ENCODE peak calls at places on chromosomes 12 and 14, in seven cellular contexts. T is left ventricle myocardium inferior; R is effector memory CD4-positive, alpha-beta T cell; A is MM.1S; V is fibroblast of lung; Z is HCT116; Y is CD4-positive, CD25-positive, alpha-beta regulatory T cell. P is an unnamed sample. For H3K4me1, the result is how much of the 10 kb centered on the place peaks cover.

GRCh38 chr12:109202770-109203169 is 86.4 kb downstream of the ACACB start:
- DNase-seq in T (no peak), R (no peak), A (no peak), V (peak), Z (no peak), Y (no peak), P (no peak)

GRCh38 chr12:45439039-45439438 is 223.1 kb downstream of the ANO6 start:
- DNase-seq in T (no peak), R (no peak), A (no peak), V (no peak), Z (peak), Y (no peak), P (no peak)

GRCh38 chr14:101318271-101318670 is 243.0 kb upstream of the DIO3 start:
- DNase-seq in T (no peak), R (no peak), A (no peak), V (no peak), Z (no peak), Y (no peak), P (no peak)

GRCh38 chr12:42322567-42322966 is 3.3 kb downstream of the ZCRB1 start:
- DNase-seq in T (no peak), R (no peak), A (no peak), V (no peak), Z (no peak), Y (no peak), P (no peak)

GRCh38 chr12:29957835-29958234 is 174.1 kb upstream of the TMTC1 start:
- DNase-seq in T (no peak), R (no peak), A (no peak), V (peak), Z (no peak), Y (no peak), P (no peak)

GRCh38 chr14:90645842-90646443 is 170.3 kb downstream of the TTC7B start:
- DNase-seq in T (no peak), R (no peak), A (no peak), V (no peak), Z (peak), Y (no peak), P (no peak)

GRCh38 chr14:51852541-51852940 is 7.9 kb upstream of the GNG2 start:
- DNase-seq in T (no peak), R (no peak), A (no peak), V (peak), Z (no peak), Y (no peak), P (no peak)

GRCh38 chr12:121793836-121794531 is 496 bp upstream of the RHOF start:
- DNase-seq in T (peak), R (peak), A (peak), V (peak), Z (peak), Y (peak), P (peak)

GRCh38 chr14:94051115-94051514 is 25.0 kb downstream of the OTUB2 start:
- DNase-seq in T (peak), R (no peak), A (no peak), V (peak), Z (no peak), Y (no peak), P (no peak)

GRCh38 chr14:33914676-33915516 is 36.0 kb downstream of the EGLN3 start:
- DNase-seq in T (no peak), R (no peak), A (peak), V (peak), Z (peak), Y (no peak), P (no peak)

GRCh38 chr12:52233462-52234141 is 559 bp downstream of the KRT7 start:
- DNase-seq in T (no peak), R (no peak), A (no peak), V (no peak), Z (no peak), Y (no peak), P (no peak)

GRCh38 chr12:108232565-108232964 is 103.5 kb downstream of the WSCD2 start:
- DNase-seq in T (no peak), R (no peak), A (no peak), V (no peak), Z (peak), Y (no peak), P (no peak)

GRCh38 chr14:87705439-87705896 is 287.5 kb downstream of the GALC start:
- DNase-seq in T (no peak), R (no peak), A (no peak), V (no peak), Z (no peak), Y (no peak), P (peak)

GRCh38 chr12:85765443-85765842 is 70.8 kb downstream of the RASSF9 start:
- DNase-seq in T (no peak), R (no peak), A (no peak), V (no peak), Z (no peak), Y (no peak), P (no peak)

GRCh38 chr12:68374315-68374982 is 42.3 kb upstream of the MDM1 start:
- DNase-seq in T (no peak), R (peak), A (peak), V (no peak), Z (no peak), Y (peak), P (no peak)

GRCh38 chr14:78153069-78153351 is 17.2 kb upstream of the NRXN3 start:
- DNase-seq in T (no peak), R (no peak), A (no peak), V (no peak), Z (no peak), Y (no peak), P (no peak)

GRCh38 chr12:106033161-106033675 is 105.5 kb downstream of the NUAK1 start:
- DNase-seq in T (no peak), R (no peak), A (no peak), V (no peak), Z (no peak), Y (no peak), P (no peak)
- H3K4me3 ChIP-seq in T (no peak), R (no peak), A (no peak), V (no peak), Z (no peak), Y (no peak), P (no peak)

DNA sequence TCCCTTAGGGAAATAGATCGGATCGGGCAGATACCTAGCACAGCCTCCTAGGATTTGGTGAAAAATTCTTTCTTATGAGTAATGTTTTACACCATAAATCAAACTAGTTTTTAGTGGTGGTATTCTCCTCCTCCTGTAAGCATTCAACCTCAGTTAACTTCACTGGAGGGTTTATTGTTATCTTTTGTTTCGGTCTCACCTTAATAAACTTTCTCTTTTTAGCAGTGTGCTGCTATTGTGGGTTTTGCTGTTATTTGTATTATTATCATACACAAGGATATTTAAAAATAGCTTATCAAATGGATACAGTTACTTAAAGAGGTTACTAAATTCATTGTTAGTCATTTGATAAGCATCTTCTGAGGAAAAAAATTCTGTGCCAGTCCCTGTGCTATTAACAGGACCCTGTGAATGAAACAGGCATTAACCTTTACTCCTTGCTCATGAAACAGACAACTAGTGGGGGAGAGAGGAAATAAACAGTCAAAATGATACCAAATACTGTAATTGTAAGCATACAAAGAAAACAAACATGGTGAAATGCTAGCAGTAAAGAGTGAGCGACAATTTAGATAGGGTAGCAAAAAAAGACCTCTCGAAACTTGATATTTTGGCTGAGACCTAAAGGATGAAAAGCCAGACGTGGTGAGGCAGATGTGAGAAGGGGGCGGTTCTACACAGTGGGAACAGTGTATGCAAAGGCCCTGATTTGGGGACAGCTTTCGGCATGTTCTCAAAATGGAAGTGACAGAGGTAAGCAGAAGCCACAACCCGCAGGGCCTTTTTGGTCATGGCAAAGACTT is 178.7 kb upstream of the SOX5 start:
- DNase-seq in T (no peak), R (no peak), A (peak), V (no peak), Z (no peak), Y (no peak), P (no peak)
- H3K27ac ChIP-seq in T (no peak), R (no peak), A (peak), V (no peak), Z (no peak), Y (no peak), P (no peak)

GRCh38 chr12:50517456-50518048 is 12.8 kb downstream of the DIP2B start:
- DNase-seq in T (no peak), R (no peak), A (peak), V (peak), Z (no peak), Y (peak), P (no peak)
- H3K4me1 ChIP-seq in T (half or more), R (half or more), A (under half), V (under half), Z (under half), Y (half or more), P (half or more)

GRCh38 chr14:99602788-99603415 is 1.1 kb downstream of the CCDC85C start:
- DNase-seq in T (no peak), R (no peak), A (no peak), V (no peak), Z (no peak), Y (no peak), P (no peak)
- H3K4me3 ChIP-seq in T (peak), R (peak), A (peak), V (peak), Z (peak), Y (no peak), P (peak)

GRCh38 chr14:43981135-43981787 is 525.8 kb downstream of the FSCB start:
- DNase-seq in T (no peak), R (no peak), A (no peak), V (no peak), Z (no peak), Y (no peak), P (no peak)
- H3K27ac ChIP-seq in T (no peak), R (no peak), A (no peak), V (no peak), Z (no peak), Y (no peak), P (no peak)

GRCh38 chr12:110345176-110345651 is 58.3 kb downstream of the ANAPC7 start:
- DNase-seq in T (no peak), R (no peak), A (no peak), V (no peak), Z (no peak), Y (no peak), P (no peak)
- H3K4me1 ChIP-seq in T (under half), R (under half), A (under half), V (under half), Z (under half), Y (under half), P (under half)

GRCh38 chr14:91831337-91831736 is 36.0 kb downstream of the TC2N start:
- DNase-seq in T (no peak), R (no peak), A (no peak), V (no peak), Z (no peak), Y (no peak), P (no peak)

GRCh38 chr14:91827746-91828145 is 39.6 kb downstream of the TC2N start:
- DNase-seq in T (no peak), R (no peak), A (no peak), V (no peak), Z (no peak), Y (no peak), P (no peak)

GRCh38 chr14:91834571-91834970 is 32.8 kb downstream of the TC2N start:
- DNase-seq in T (no peak), R (no peak), A (no peak), V (no peak), Z (no peak), Y (no peak), P (no peak)

GRCh38 chr14:91829511-91829910 is 37.8 kb downstream of the TC2N start:
- DNase-seq in T (no peak), R (no peak), A (no peak), V (no peak), Z (no peak), Y (no peak), P (no peak)

DNA sequence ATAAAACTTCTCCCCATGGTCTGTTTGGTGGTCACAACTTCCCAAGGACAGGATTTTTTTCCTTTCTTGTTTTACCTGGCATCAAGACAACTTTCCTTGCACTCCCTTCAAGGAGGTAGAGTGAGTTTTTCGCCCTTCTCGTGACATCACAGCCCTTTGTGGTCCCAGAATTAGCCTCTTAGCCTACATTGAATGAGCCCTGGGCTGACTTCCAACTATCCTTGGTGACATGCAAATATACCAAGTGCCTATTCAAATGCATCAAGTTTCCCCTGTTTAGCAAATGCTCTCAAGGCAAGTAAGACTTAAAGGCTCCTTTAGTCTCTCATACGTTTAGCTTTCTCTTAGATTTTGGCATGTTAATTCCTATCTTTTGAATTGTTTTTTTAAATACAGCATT is 36.6 kb downstream of the TC2N start:
- DNase-seq in T (no peak), R (no peak), A (no peak), V (no peak), Z (no peak), Y (no peak), P (no peak)
- H3K4me3 ChIP-seq in T (no peak), R (no peak), A (no peak), V (no peak), Z (no peak), Y (no peak), P (no peak)